ENCODE peak calls at places on chromosomes 12 and 14, in nine cellular contexts. E is CD8-positive, alpha-beta T cell; K is lower lobe of right lung; G is bronchial epithelial cell; F is cardiac fibroblast; L is Panc1; B is WTC11; J is breast epithelium; H is BE2C. D is an unnamed sample.

GRCh38 chr14:52003324-52003723 is 14.0 kb downstream of the RTRAF start:
- DNase-seq in E (no peak), K (no peak), G (no peak), F (peak), L (no peak), B (no peak), J (no peak), H (no peak), D (no peak)

GRCh38 chr12:91127751-91128150 is 16.5 kb upstream of the LUM start:
- DNase-seq in E (no peak), K (no peak), G (peak), F (peak), L (no peak), B (no peak), J (no peak), H (no peak), D (no peak)

GRCh38 chr12:68977909-68978610 is 45.1 kb upstream of the CPM start:
- DNase-seq in E (no peak), K (no peak), G (no peak), F (no peak), L (no peak), B (no peak), J (no peak), H (no peak), D (no peak)

GRCh38 chr14:105885561-105886320 is 359.4 kb downstream of the TMEM121 start:
- DNase-seq in E (no peak), K (peak), G (no peak), F (no peak), L (no peak), B (peak), J (no peak), H (peak), D (no peak)

GRCh38 chr12:33566403-33566802 is 126.8 kb upstream of the SYT10 start:
- DNase-seq in E (no peak), K (no peak), G (no peak), F (no peak), L (no peak), B (no peak), J (no peak), H (no peak), D (no peak)

GRCh38 chr14:50635136-50635535 is 33.0 kb downstream of the SAV1 start:
- DNase-seq in E (no peak), K (no peak), G (no peak), F (peak), L (no peak), B (no peak), J (no peak), H (no peak), D (no peak)

GRCh38 chr12:99372257-99372933 is 275.2 kb upstream of the GARIN6 start:
- DNase-seq in E (no peak), K (no peak), G (no peak), F (no peak), L (no peak), B (no peak), J (no peak), H (no peak), D (no peak)

GRCh38 chr12:39618701-39619100 is 902 bp downstream of the ABCD2 start:
- DNase-seq in E (no peak), K (no peak), G (no peak), F (no peak), L (no peak), B (no peak), J (no peak), H (no peak), D (no peak)

GRCh38 chr12:70592664-70593063 is 44.6 kb downstream of the PTPRB start:
- DNase-seq in E (no peak), K (no peak), G (no peak), F (no peak), L (no peak), B (no peak), J (no peak), H (no peak), D (no peak)

GRCh38 chr14:58805605-58806358 is 168.0 kb downstream of the DACT1 start:
- DNase-seq in E (no peak), K (no peak), G (no peak), F (peak), L (no peak), B (no peak), J (no peak), H (no peak), D (no peak)

GRCh38 chr12:58727526-58727925 is 192.8 kb downstream of the LRIG3 start:
- DNase-seq in E (no peak), K (no peak), G (peak), F (peak), L (no peak), B (no peak), J (no peak), H (no peak), D (no peak)

GRCh38 chr12:117334098-117334497 is 27.3 kb downstream of the NOS1 start:
- DNase-seq in E (no peak), K (no peak), G (no peak), F (no peak), L (no peak), B (no peak), J (no peak), H (no peak), D (no peak)

GRCh38 chr12:24769682-24770081 is 179.2 kb downstream of the BCAT1 start:
- DNase-seq in E (no peak), K (no peak), G (no peak), F (no peak), L (no peak), B (no peak), J (no peak), H (no peak), D (no peak)

GRCh38 chr12:113580437-113580836 is 108.8 kb upstream of the LHX5 start:
- DNase-seq in E (no peak), K (no peak), G (no peak), F (no peak), L (no peak), B (no peak), J (no peak), H (no peak), D (no peak)

GRCh38 chr12:100566887-100567637 is 6.4 kb upstream of the GAS2L3 start:
- DNase-seq in E (no peak), K (no peak), G (peak), F (peak), L (no peak), B (no peak), J (no peak), H (no peak), D (no peak)

GRCh38 chr14:31070431-31070830 is 44.3 kb upstream of the STRN3 start:
- DNase-seq in E (no peak), K (no peak), G (peak), F (peak), L (no peak), B (no peak), J (no peak), H (no peak), D (no peak)

GRCh38 chr12:51428256-51428655 is 3.6 kb downstream of the SLC4A8 start:
- DNase-seq in E (no peak), K (no peak), G (no peak), F (no peak), L (no peak), B (no peak), J (no peak), H (no peak), D (no peak)

GRCh38 chr12:30796891-30797371 is 42.2 kb upstream of the CAPRIN2 start:
- DNase-seq in E (no peak), K (no peak), G (peak), F (peak), L (no peak), B (peak), J (no peak), H (no peak), D (no peak)

GRCh38 chr12:127260531-127260930 is 1006.4 kb upstream of the TMEM132C start:
- DNase-seq in E (no peak), K (no peak), G (peak), F (no peak), L (no peak), B (no peak), J (no peak), H (no peak), D (no peak)

GRCh38 chr12:31586703-31587102 is 4.2 kb downstream of the DENND5B start:
- DNase-seq in E (no peak), K (no peak), G (no peak), F (no peak), L (no peak), B (no peak), J (no peak), H (no peak), D (no peak)

GRCh38 chr14:64502476-64503183 is 1.0 kb downstream of the ZBTB25 start:
- DNase-seq in E (no peak), K (no peak), G (peak), F (peak), L (no peak), B (no peak), J (peak), H (no peak), D (no peak)

GRCh38 chr12:6929806-6930452 is 2.2 kb downstream of the ATN1 start:
- DNase-seq in E (no peak), K (no peak), G (no peak), F (no peak), L (no peak), B (no peak), J (no peak), H (no peak), D (no peak)

GRCh38 chr14:20692111-20692751 is 3.7 kb downstream of the ANG start:
- DNase-seq in E (no peak), K (no peak), G (no peak), F (no peak), L (no peak), B (no peak), J (no peak), H (no peak), D (no peak)

GRCh38 chr12:49088190-49088931 is 6.2 kb downstream of the DHH start:
- DNase-seq in E (peak), K (peak), G (peak), F (peak), L (peak), B (peak), J (no peak), H (peak), D (peak)

GRCh38 chr14:22276913-22277816 is 311.9 kb downstream of the DAD1 start:
- DNase-seq in E (no peak), K (no peak), G (peak), F (peak), L (no peak), B (no peak), J (no peak), H (no peak), D (no peak)

GRCh38 chr12:2447861-2448260 is 346.9 kb upstream of the FKBP4 start:
- DNase-seq in E (no peak), K (no peak), G (no peak), F (no peak), L (no peak), B (no peak), J (no peak), H (no peak), D (no peak)

GRCh38 chr14:69093551-69094421 is 59.1 kb downstream of the DCAF5 start:
- DNase-seq in E (no peak), K (no peak), G (no peak), F (peak), L (no peak), B (no peak), J (peak), H (no peak), D (no peak)

GRCh38 chr14:101113835-101114725 is 210.6 kb upstream of the RTL1 start:
- DNase-seq in E (no peak), K (no peak), G (no peak), F (no peak), L (no peak), B (no peak), J (peak), H (no peak), D (peak)

GRCh38 chr12:117098361-117099217 is 627 bp downstream of the TESC start:
- DNase-seq in E (no peak), K (peak), G (no peak), F (no peak), L (no peak), B (peak), J (no peak), H (no peak), D (no peak)

GRCh38 chr12:122021193-122021821 is 377 bp upstream of the BCL7A start:
- DNase-seq in E (no peak), K (no peak), G (no peak), F (peak), L (no peak), B (peak), J (no peak), H (peak), D (no peak)

GRCh38 chr12:123773375-123773774 is 11.3 kb downstream of the DNAH10 start:
- DNase-seq in E (no peak), K (no peak), G (no peak), F (no peak), L (no peak), B (no peak), J (no peak), H (no peak), D (no peak)

GRCh38 chr14:61147898-61148549 is 133.1 kb downstream of the TMEM30B start:
- DNase-seq in E (no peak), K (no peak), G (peak), F (peak), L (no peak), B (no peak), J (peak), H (no peak), D (no peak)

GRCh38 chr14:101241807-101242278 is 319.5 kb upstream of the DIO3 start:
- DNase-seq in E (no peak), K (peak), G (no peak), F (no peak), L (no peak), B (no peak), J (no peak), H (no peak), D (peak)

GRCh38 chr14:92783813-92784431 is 10.2 kb upstream of the GOLGA5 start:
- DNase-seq in E (no peak), K (no peak), G (peak), F (peak), L (peak), B (no peak), J (no peak), H (peak), D (no peak)

GRCh38 chr14:92785601-92786426 is 8.3 kb upstream of the GOLGA5 start:
- DNase-seq in E (no peak), K (no peak), G (peak), F (peak), L (no peak), B (no peak), J (no peak), H (no peak), D (no peak)

GRCh38 chr14:92774563-92774962 is 19.5 kb upstream of the GOLGA5 start:
- DNase-seq in E (no peak), K (no peak), G (no peak), F (no peak), L (no peak), B (no peak), J (no peak), H (no peak), D (no peak)

GRCh38 chr14:92780865-92781264 is 13.2 kb upstream of the GOLGA5 start:
- DNase-seq in E (no peak), K (no peak), G (no peak), F (no peak), L (no peak), B (no peak), J (no peak), H (no peak), D (no peak)

GRCh38 chr14:92780444-92780843 is 13.7 kb upstream of the GOLGA5 start:
- DNase-seq in E (no peak), K (no peak), G (peak), F (peak), L (no peak), B (no peak), J (no peak), H (no peak), D (no peak)
- TF ChIP-seq CTCF in E (no peak), K (no peak), G (no peak), F (no peak), L (no peak), B (no peak), J (no peak), H (no peak), D (no peak)

GRCh38 chr14:102323102-102323501 is 3.6 kb downstream of the ZNF839 start:
- DNase-seq in E (no peak), K (peak), G (peak), F (peak), L (peak), B (peak), J (peak), H (peak), D (peak)
- TF ChIP-seq CTCF in E (no peak), K (peak), G (peak), F (peak), L (peak), B (no peak), J (no peak), H (peak), D (no peak)

GRCh38 chr12:104976703-104977102 is 9.4 kb upstream of the NOPCHAP1 start:
- DNase-seq in E (no peak), K (no peak), G (no peak), F (no peak), L (no peak), B (no peak), J (no peak), H (no peak), D (no peak)
- TF ChIP-seq CTCF in E (no peak), K (no peak), G (no peak), F (no peak), L (no peak), B (no peak), J (no peak), H (no peak), D (no peak)

DNA sequence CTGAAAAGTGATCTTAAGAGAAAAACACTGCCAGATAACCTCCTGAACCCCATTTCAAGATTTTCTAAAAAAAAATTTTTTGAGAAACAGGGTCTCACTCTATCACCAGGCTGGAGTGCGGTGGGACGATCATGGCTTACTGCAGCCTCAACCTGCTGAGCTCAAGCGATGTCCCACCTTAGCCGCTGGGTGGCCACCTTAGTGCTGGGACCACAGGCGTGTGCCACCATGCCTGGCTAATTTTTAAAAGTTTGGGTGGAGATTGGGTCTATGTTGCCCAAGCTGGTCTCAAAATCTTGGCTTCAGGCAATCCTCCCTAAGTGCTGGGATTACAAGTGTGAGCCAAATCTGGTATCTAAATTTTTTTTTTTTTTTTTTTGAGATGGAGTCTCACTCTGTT is 3.4 kb downstream of the PNMA1 start:
- DNase-seq in E (no peak), K (no peak), G (no peak), F (no peak), L (no peak), B (no peak), J (no peak), H (no peak), D (no peak)
- TF ChIP-seq CTCF in E (no peak), K (no peak), G (no peak), F (no peak), L (no peak), B (no peak), J (no peak), H (no peak), D (no peak)

DNA sequence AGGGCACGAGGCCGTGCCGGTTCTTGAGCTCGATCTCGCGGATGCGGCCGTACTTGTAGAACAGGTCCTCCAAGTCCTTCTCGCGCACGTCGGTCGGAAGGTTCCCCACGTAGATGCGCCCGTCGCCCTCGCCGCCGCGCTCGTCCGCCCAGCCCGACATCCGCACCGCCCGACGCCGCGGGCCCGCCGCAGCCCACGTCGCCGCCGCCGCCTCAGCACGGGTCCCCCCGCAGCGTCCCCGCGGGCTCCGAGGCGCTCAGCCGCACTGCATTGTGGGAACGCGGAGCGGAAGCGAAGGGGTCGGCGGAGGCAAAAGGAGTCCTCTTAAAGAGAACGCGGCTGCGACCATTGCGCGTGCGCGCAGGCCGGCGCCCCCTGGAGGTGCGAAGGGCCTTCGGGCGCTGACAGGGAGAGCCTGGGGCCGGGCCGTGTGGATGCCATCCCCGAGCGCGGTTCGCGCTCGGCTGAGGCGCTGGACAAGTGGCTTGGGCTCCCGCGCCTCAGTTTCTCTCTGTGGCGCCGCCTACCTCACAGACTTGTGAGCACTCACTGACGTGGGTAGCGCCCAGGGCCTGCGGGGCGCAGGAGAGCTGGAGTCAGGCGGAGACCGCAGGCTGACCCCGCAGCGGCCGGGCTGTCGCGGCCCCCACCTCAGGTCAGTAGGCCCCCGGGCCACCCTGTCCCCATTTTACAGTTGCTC is at the start of gene SRSF9:
- DNase-seq in E (peak), K (peak), G (peak), F (peak), L (peak), B (peak), J (peak), H (peak), D (peak)
- TF ChIP-seq CTCF in E (peak), K (peak), G (peak), F (peak), L (peak), B (peak), J (peak), H (peak), D (peak)

GRCh38 chr12:128734391-128734790 is 89.4 kb downstream of the SLC15A4 start:
- DNase-seq in E (no peak), K (no peak), G (no peak), F (no peak), L (no peak), B (no peak), J (no peak), H (no peak), D (no peak)

GRCh38 chr12:128737292-128737966 is 86.3 kb downstream of the SLC15A4 start:
- DNase-seq in E (no peak), K (no peak), G (peak), F (no peak), L (no peak), B (no peak), J (no peak), H (no peak), D (no peak)
- TF ChIP-seq CTCF in E (no peak), K (no peak), G (no peak), F (no peak), L (no peak), B (no peak), J (no peak), H (no peak), D (no peak)

GRCh38 chr12:93802698-93803097 is 125.5 kb downstream of the CRADD start:
- DNase-seq in E (no peak), K (no peak), G (no peak), F (peak), L (no peak), B (no peak), J (no peak), H (no peak), D (no peak)
- TF ChIP-seq CTCF in E (no peak), K (peak), G (no peak), F (peak), L (peak), B (no peak), J (no peak), H (peak), D (no peak)

D was measured in omental fat pad.